ENCODE peak calls at places on chromosomes 16 and 17, in six cellular contexts. One of them, this sample, is unnamed.

GRCh38 chr16:22320572-22321339 is 23.5 kb downstream of the POLR3E start:
- DNase-seq in IMR-90: no peak
- DNase-seq in HepG2: no peak
- DNase-seq in GM12878: no peak
- DNase-seq in HCT116: no peak
- DNase-seq in H1: no peak
- DNase-seq in this sample: no peak

GRCh38 chr17:4593021-4593797 is 8.9 kb downstream of the SMTNL2 start:
- DNase-seq in IMR-90: no peak
- DNase-seq in HepG2: no peak
- DNase-seq in GM12878: no peak
- DNase-seq in HCT116: no peak
- DNase-seq in H1: no peak
- DNase-seq in this sample: no peak

GRCh38 chr17:16941072-16941641 is 30.8 kb downstream of the TNFRSF13B start:
- DNase-seq in IMR-90: no peak
- DNase-seq in HepG2: no peak
- DNase-seq in GM12878: no peak
- DNase-seq in HCT116: no peak
- DNase-seq in H1: no peak
- DNase-seq in this sample: no peak

GRCh38 chr17:76449126-76449525 is 3.8 kb downstream of the UBE2O start:
- DNase-seq in IMR-90: no peak
- DNase-seq in HepG2: no peak
- DNase-seq in GM12878: no peak
- DNase-seq in HCT116: no peak
- DNase-seq in H1: no peak
- DNase-seq in this sample: no peak

GRCh38 chr17:9050801-9051401 is 29.6 kb downstream of the NTN1 start:
- DNase-seq in IMR-90: no peak
- DNase-seq in HepG2: no peak
- DNase-seq in GM12878: no peak
- DNase-seq in HCT116: peak
- DNase-seq in H1: peak
- DNase-seq in this sample: no peak

GRCh38 chr17:74480290-74480689 is 13.9 kb downstream of the CD300A start:
- DNase-seq in IMR-90: no peak
- DNase-seq in HepG2: no peak
- DNase-seq in GM12878: no peak
- DNase-seq in HCT116: no peak
- DNase-seq in H1: no peak
- DNase-seq in this sample: no peak

GRCh38 chr16:14449790-14450463 is 180.1 kb downstream of the PARN start:
- DNase-seq in IMR-90: peak
- DNase-seq in HepG2: no peak
- DNase-seq in GM12878: no peak
- DNase-seq in HCT116: no peak
- DNase-seq in H1: no peak
- DNase-seq in this sample: no peak

GRCh38 chr16:27174007-27174406 is 29.3 kb upstream of the KDM8 start:
- DNase-seq in IMR-90: no peak
- DNase-seq in HepG2: no peak
- DNase-seq in GM12878: no peak
- DNase-seq in HCT116: no peak
- DNase-seq in H1: no peak
- DNase-seq in this sample: no peak

GRCh38 chr16:7318661-7319060 is 14.0 kb upstream of the RBFOX1 start:
- DNase-seq in IMR-90: no peak
- DNase-seq in HepG2: no peak
- DNase-seq in GM12878: no peak
- DNase-seq in HCT116: no peak
- DNase-seq in H1: no peak
- DNase-seq in this sample: no peak

GRCh38 chr16:85202631-85203461 is 90.6 kb upstream of the CIBAR2 start:
- DNase-seq in IMR-90: peak
- DNase-seq in HepG2: no peak
- DNase-seq in GM12878: no peak
- DNase-seq in HCT116: no peak
- DNase-seq in H1: no peak
- DNase-seq in this sample: no peak

GRCh38 chr16:2388139-2388874 is 40.9 kb upstream of the CCNF start:
- DNase-seq in IMR-90: no peak
- DNase-seq in HepG2: no peak
- DNase-seq in GM12878: no peak
- DNase-seq in HCT116: no peak
- DNase-seq in H1: no peak
- DNase-seq in this sample: no peak

GRCh38 chr17:72077326-72077960 is 43.4 kb upstream of the SOX9 start:
- DNase-seq in IMR-90: peak
- DNase-seq in HepG2: no peak
- DNase-seq in GM12878: no peak
- DNase-seq in HCT116: peak
- DNase-seq in H1: no peak
- DNase-seq in this sample: no peak

DNA sequence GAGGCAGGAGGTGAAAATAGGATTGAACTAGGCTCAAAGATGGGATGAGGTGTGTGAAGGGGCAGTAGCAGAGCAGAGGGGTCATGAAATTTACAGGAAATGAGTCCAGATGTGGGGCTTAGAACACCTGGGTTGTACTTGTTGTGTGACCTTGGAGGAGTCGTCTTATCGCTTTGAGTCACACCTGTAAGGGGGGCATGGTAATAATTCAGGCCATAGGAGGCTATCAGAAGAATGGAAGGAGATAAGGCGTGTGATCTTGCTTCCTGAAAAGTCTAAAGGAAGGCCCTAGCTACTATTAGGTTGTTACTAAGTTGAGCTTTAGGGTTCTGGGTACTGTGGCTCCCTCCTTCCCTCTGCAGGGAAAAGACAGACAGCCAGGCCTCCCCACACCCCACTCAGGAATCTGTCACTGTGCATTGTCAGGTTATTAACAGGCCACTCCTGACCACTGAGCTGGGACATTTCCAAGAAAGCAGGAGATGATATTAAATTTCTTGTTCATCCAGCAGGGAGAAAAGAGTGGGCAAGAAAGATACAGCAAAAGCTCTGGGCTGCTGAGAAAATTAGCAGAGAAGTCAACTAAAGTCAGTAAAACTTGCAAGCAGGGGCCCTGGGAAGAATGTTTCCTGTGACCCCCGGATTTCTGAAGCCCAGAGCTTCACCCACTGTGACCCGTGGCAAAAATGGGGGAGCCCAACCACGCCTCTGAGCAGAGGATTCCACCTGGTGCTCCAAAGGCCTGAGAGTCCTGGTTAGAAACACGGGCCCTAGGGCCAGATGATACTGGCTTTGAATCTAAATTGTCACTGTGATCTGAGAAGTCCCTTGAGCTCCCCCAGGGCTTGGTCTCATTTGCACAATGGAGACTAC is 6.0 kb upstream of the CDC42EP4 start:
- DNase-seq in IMR-90: no peak
- DNase-seq in HepG2: no peak
- DNase-seq in GM12878: no peak
- DNase-seq in HCT116: no peak
- DNase-seq in H1: no peak
- DNase-seq in this sample: peak
- H2AFZ ChIP-seq in IMR-90: peak
- H2AFZ ChIP-seq in HepG2: no peak
- H2AFZ ChIP-seq in GM12878: peak
- H2AFZ ChIP-seq in HCT116: no peak
- H2AFZ ChIP-seq in H1: no peak
- H2AFZ ChIP-seq in this sample: peak

DNA sequence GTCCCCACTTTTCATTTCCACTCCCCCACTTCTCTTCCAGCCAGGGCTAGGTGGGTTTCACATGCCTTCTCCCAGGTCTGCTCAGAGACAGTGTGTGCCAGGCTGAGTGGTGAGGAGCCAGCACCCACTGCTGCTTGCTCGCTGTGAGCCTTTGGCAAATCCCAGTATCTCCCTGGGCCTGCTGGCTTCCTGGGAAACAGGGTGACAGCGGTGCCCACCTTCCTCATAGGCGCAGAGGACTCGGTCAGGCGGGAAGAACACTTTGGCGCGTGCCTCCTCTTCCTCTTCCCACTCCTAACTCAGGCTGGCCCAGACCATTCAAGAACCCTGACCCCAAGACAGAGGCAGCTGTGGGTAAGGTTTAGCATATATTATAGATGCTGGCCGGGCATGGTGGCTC is 456 bp upstream of the PRSS53 start:
- DNase-seq in IMR-90: no peak
- DNase-seq in HepG2: no peak
- DNase-seq in GM12878: no peak
- DNase-seq in HCT116: no peak
- DNase-seq in H1: no peak
- DNase-seq in this sample: no peak
- TF ChIP-seq CEBPB in IMR-90: no peak
- TF ChIP-seq CEBPB in HepG2: no peak
- TF ChIP-seq CEBPB in GM12878: no peak
- TF ChIP-seq CEBPB in HCT116: no peak
- TF ChIP-seq CEBPB in H1: no peak
- TF ChIP-seq CEBPB in this sample: no peak

GRCh38 chr16:81780350-81780749 is 1.3 kb downstream of the PLCG2 start:
- DNase-seq in IMR-90: no peak
- DNase-seq in HepG2: no peak
- DNase-seq in GM12878: no peak
- DNase-seq in HCT116: no peak
- DNase-seq in H1: no peak
- DNase-seq in this sample: no peak

GRCh38 chr16:81775570-81775969 is 3.5 kb upstream of the PLCG2 start:
- DNase-seq in IMR-90: no peak
- DNase-seq in HepG2: no peak
- DNase-seq in GM12878: no peak
- DNase-seq in HCT116: no peak
- DNase-seq in H1: no peak
- DNase-seq in this sample: no peak

GRCh38 chr16:81778861-81779539 is at the start of gene PLCG2:
- DNase-seq in IMR-90: no peak
- DNase-seq in HepG2: no peak
- DNase-seq in GM12878: no peak
- DNase-seq in HCT116: peak
- DNase-seq in H1: peak
- DNase-seq in this sample: peak

GRCh38 chr16:81778231-81778630 is 860 bp upstream of the PLCG2 start:
- DNase-seq in IMR-90: no peak
- DNase-seq in HepG2: no peak
- DNase-seq in GM12878: no peak
- DNase-seq in HCT116: no peak
- DNase-seq in H1: no peak
- DNase-seq in this sample: no peak

DNA sequence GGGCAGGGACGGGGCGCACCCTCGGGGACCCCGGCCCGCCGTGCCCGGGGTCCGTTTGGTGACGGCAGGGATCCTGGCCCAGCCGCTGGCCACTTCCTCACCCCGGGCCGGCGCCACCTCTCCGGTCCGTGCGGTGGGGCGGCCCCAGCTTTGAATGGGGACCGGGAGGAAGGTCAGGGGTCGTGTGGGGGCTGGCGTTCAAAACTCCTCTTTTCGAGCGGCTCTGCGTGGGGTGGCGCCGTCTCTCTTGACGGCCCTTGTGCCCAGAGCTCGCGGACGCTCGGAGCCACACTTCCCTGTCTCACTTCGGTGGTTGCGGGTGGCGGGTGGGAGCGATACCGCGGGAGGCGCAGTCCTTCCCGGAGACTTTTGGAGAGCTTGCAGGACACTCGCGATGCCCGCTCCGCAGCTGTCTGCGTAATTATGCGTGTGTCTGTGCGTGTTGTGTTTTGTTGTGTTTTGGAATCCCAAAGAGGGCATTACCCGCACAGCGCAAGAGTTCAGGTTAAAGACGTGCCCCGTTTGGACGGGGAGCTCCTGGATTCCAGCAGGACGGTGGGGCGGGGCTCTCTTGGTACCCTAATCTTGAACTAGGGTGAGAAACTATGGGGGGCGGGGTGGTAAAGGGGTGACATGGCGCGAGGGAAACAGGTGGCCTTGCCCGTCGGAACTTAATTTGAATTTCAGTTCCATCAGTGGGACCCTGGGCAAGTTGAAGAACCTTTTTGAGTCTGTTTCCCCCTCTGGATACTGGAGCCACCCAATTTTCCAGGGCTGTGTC is 639 bp downstream of the PLCG2 start:
- DNase-seq in IMR-90: no peak
- DNase-seq in HepG2: no peak
- DNase-seq in GM12878: no peak
- DNase-seq in HCT116: no peak
- DNase-seq in H1: peak
- DNase-seq in this sample: peak
- H2AFZ ChIP-seq in IMR-90: peak
- H2AFZ ChIP-seq in HepG2: no peak
- H2AFZ ChIP-seq in GM12878: peak
- H2AFZ ChIP-seq in HCT116: peak
- H2AFZ ChIP-seq in H1: no peak
- H2AFZ ChIP-seq in this sample: peak

GRCh38 chr16:87345721-87346424 is 28.7 kb upstream of the C16orf95 start:
- DNase-seq in IMR-90: no peak
- DNase-seq in HepG2: no peak
- DNase-seq in GM12878: no peak
- DNase-seq in HCT116: no peak
- DNase-seq in H1: no peak
- DNase-seq in this sample: no peak

GRCh38 chr16:87342978-87343752 is 26.0 kb upstream of the C16orf95 start:
- DNase-seq in IMR-90: no peak
- DNase-seq in HepG2: no peak
- DNase-seq in GM12878: no peak
- DNase-seq in HCT116: no peak
- DNase-seq in H1: no peak
- DNase-seq in this sample: no peak

GRCh38 chr16:87343753-87344050 is 26.5 kb upstream of the C16orf95 start:
- DNase-seq in IMR-90: no peak
- DNase-seq in HepG2: no peak
- DNase-seq in GM12878: no peak
- DNase-seq in HCT116: no peak
- DNase-seq in H1: no peak
- DNase-seq in this sample: no peak

GRCh38 chr16:87344931-87345631 is 27.9 kb upstream of the C16orf95 start:
- DNase-seq in IMR-90: no peak
- DNase-seq in HepG2: no peak
- DNase-seq in GM12878: no peak
- DNase-seq in HCT116: no peak
- DNase-seq in H1: no peak
- DNase-seq in this sample: no peak

DNA sequence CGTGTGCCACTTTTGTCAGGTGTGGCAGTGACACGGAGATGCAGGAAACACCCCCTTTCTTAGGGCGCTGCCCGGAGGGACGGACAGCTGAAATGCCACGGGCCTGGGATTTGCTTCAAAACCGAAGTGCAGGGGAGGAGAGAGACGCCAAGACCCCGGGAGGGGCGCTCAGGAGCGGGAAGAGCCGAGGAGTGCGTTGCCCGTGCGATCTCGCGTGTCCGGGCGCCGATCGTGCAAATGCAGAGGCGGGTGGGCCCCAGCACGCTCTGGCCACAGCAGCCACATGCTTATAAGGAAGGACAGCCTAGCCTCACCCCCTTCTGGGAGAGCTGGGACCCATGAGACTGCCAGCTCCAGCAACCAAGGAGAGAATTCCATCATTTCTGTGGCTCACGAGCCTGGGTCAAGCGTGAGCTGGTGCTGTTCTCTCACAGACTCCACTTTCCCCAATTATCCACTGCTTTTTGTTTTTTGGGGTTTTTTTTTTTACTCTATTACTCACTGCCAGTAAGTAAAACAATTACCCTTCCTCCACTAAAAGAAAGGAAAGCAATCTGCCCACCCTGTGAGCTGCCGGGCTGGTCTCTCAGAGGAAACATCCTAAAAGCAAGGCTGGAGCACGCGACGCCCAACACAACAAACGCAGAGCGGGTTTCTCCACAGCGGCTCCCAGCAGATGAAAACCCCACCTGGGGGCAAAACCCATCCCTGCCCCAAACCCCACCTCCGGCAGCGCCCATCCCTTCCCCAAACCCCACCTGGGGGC is 27.2 kb upstream of the C16orf95 start:
- DNase-seq in IMR-90: no peak
- DNase-seq in HepG2: no peak
- DNase-seq in GM12878: no peak
- DNase-seq in HCT116: no peak
- DNase-seq in H1: no peak
- DNase-seq in this sample: no peak
- TF ChIP-seq CEBPB in IMR-90: no peak
- TF ChIP-seq CEBPB in HepG2: no peak
- TF ChIP-seq CEBPB in GM12878: no peak
- TF ChIP-seq CEBPB in HCT116: no peak
- TF ChIP-seq CEBPB in H1: no peak
- TF ChIP-seq CEBPB in this sample: no peak